ENCODE peak calls at places on chromosomes 11 and 22, in five cellular contexts. H is Karpas-422, S is cardiac fibroblast, U is astrocyte of the cerebellum, F is NCI-H345. D is an unnamed sample.

GRCh38 chr11:115458877-115459276 is 45.3 kb downstream of the CADM1 start:
- DNase-seq in H (no peak), S (no peak), U (no peak), F (no peak), D (peak)

GRCh38 chr11:35035894-35036408 is 103.0 kb upstream of the CD44 start:
- DNase-seq in H (no peak), S (peak), U (peak), F (no peak), D (no peak)

GRCh38 chr22:50471197-50471847 is 3.5 kb downstream of the SBF1 start:
- DNase-seq in H (no peak), S (no peak), U (no peak), F (no peak), D (no peak)

GRCh38 chr22:32868928-32869327 is 67.4 kb downstream of the TIMP3 start:
- DNase-seq in H (no peak), S (no peak), U (no peak), F (no peak), D (no peak)

GRCh38 chr11:126281245-126281644 is 1.6 kb upstream of the TIRAP start:
- DNase-seq in H (no peak), S (no peak), U (no peak), F (no peak), D (no peak)

GRCh38 chr11:18608373-18608772 is 8.8 kb downstream of the MISFA start:
- DNase-seq in H (no peak), S (peak), U (no peak), F (no peak), D (no peak)

GRCh38 chr11:72775288-72776110 is 18.3 kb downstream of the STARD10 start:
- DNase-seq in H (no peak), S (no peak), U (no peak), F (no peak), D (no peak)

GRCh38 chr22:37818397-37819099 is 4.6 kb upstream of the GALR3 start:
- DNase-seq in H (no peak), S (peak), U (no peak), F (peak), D (no peak)

D was measured in NCI-H510A treated with DMSO at 0.1 percent for 48 hours.